ENCODE peak calls at places on chromosome 12, in eight cellular contexts. One of them, this sample, is unnamed. For H3K9me3, the result is how much of the 10 kb centered on the place peaks cover.

GRCh38 chr12:91098942-91099341 is 12.4 kb downstream of the LUM start:
- DNase-seq in thyroid gland: no peak
- DNase-seq in fibroblast of lung: peak
- DNase-seq in CD8-positive, alpha-beta memory T cell: no peak
- DNase-seq in lung: no peak
- DNase-seq in adipocyte: peak
- DNase-seq in cardiac muscle cell: peak
- DNase-seq in OCI-LY7: no peak
- DNase-seq in this sample: no peak

GRCh38 chr12:58148405-58148804 is 207.0 kb downstream of the ATP23 start:
- DNase-seq in fibroblast of lung: peak
- DNase-seq in adipocyte: peak
- DNase-seq in lung: no peak
- DNase-seq in OCI-LY7: no peak
- DNase-seq in CD8-positive, alpha-beta memory T cell: no peak
- DNase-seq in thyroid gland: no peak
- DNase-seq in cardiac muscle cell: peak
- DNase-seq in this sample: no peak

GRCh38 chr12:54795664-54796063 is 58.7 kb upstream of the MUCL1 start:
- DNase-seq in cardiac muscle cell: no peak
- DNase-seq in fibroblast of lung: no peak
- DNase-seq in CD8-positive, alpha-beta memory T cell: no peak
- DNase-seq in thyroid gland: no peak
- DNase-seq in OCI-LY7: no peak
- DNase-seq in lung: no peak
- DNase-seq in adipocyte: no peak
- DNase-seq in this sample: no peak

GRCh38 chr12:3644103-3644502 is 108.8 kb downstream of the CRACR2A start:
- DNase-seq in fibroblast of lung: no peak
- DNase-seq in cardiac muscle cell: no peak
- DNase-seq in thyroid gland: no peak
- DNase-seq in lung: no peak
- DNase-seq in OCI-LY7: no peak
- DNase-seq in adipocyte: no peak
- DNase-seq in CD8-positive, alpha-beta memory T cell: no peak
- DNase-seq in this sample: no peak

GRCh38 chr12:26631846-26632245 is 201.1 kb downstream of the ITPR2 start:
- DNase-seq in adipocyte: no peak
- DNase-seq in thyroid gland: no peak
- DNase-seq in fibroblast of lung: no peak
- DNase-seq in cardiac muscle cell: peak
- DNase-seq in CD8-positive, alpha-beta memory T cell: no peak
- DNase-seq in OCI-LY7: no peak
- DNase-seq in lung: no peak
- DNase-seq in this sample: no peak

GRCh38 chr12:64219135-64219534 is 3.0 kb downstream of the KICS2 start:
- DNase-seq in OCI-LY7: no peak
- DNase-seq in thyroid gland: no peak
- DNase-seq in CD8-positive, alpha-beta memory T cell: no peak
- DNase-seq in fibroblast of lung: no peak
- DNase-seq in cardiac muscle cell: no peak
- DNase-seq in lung: no peak
- DNase-seq in adipocyte: no peak
- DNase-seq in this sample: no peak

GRCh38 chr12:32983968-32984367 is 87.4 kb upstream of the PKP2 start:
- DNase-seq in OCI-LY7: no peak
- DNase-seq in adipocyte: no peak
- DNase-seq in fibroblast of lung: no peak
- DNase-seq in lung: no peak
- DNase-seq in thyroid gland: no peak
- DNase-seq in cardiac muscle cell: no peak
- DNase-seq in CD8-positive, alpha-beta memory T cell: no peak
- DNase-seq in this sample: no peak

GRCh38 chr12:40104461-40105264 is 1.2 kb downstream of the SLC2A13 start:
- DNase-seq in CD8-positive, alpha-beta memory T cell: no peak
- DNase-seq in OCI-LY7: peak
- DNase-seq in thyroid gland: no peak
- DNase-seq in lung: no peak
- DNase-seq in adipocyte: no peak
- DNase-seq in cardiac muscle cell: peak
- DNase-seq in fibroblast of lung: peak
- DNase-seq in this sample: no peak

GRCh38 chr12:75329918-75330826 is at the start of gene CAPS2:
- DNase-seq in OCI-LY7: peak
- DNase-seq in fibroblast of lung: peak
- DNase-seq in adipocyte: peak
- DNase-seq in lung: peak
- DNase-seq in cardiac muscle cell: peak
- DNase-seq in CD8-positive, alpha-beta memory T cell: peak
- DNase-seq in thyroid gland: peak
- DNase-seq in this sample: peak

GRCh38 chr12:106767954-106768501 is 6.5 kb upstream of the RIC8B start:
- DNase-seq in OCI-LY7: no peak
- DNase-seq in adipocyte: peak
- DNase-seq in thyroid gland: peak
- DNase-seq in CD8-positive, alpha-beta memory T cell: no peak
- DNase-seq in fibroblast of lung: peak
- DNase-seq in cardiac muscle cell: peak
- DNase-seq in lung: no peak
- DNase-seq in this sample: no peak

GRCh38 chr12:110269622-110270124 is 11.4 kb upstream of the ATP2A2 start:
- DNase-seq in cardiac muscle cell: peak
- DNase-seq in adipocyte: peak
- DNase-seq in OCI-LY7: no peak
- DNase-seq in fibroblast of lung: peak
- DNase-seq in CD8-positive, alpha-beta memory T cell: no peak
- DNase-seq in lung: no peak
- DNase-seq in thyroid gland: no peak
- DNase-seq in this sample: no peak

GRCh38 chr12:14384783-14385638 is 19.5 kb downstream of the ATF7IP start:
- DNase-seq in lung: peak
- DNase-seq in cardiac muscle cell: peak
- DNase-seq in OCI-LY7: peak
- DNase-seq in fibroblast of lung: peak
- DNase-seq in CD8-positive, alpha-beta memory T cell: no peak
- DNase-seq in thyroid gland: peak
- DNase-seq in adipocyte: peak
- DNase-seq in this sample: peak

GRCh38 chr12:9707864-9708808 is 24.8 kb downstream of the CLECL1 start:
- DNase-seq in CD8-positive, alpha-beta memory T cell: peak
- DNase-seq in cardiac muscle cell: peak
- DNase-seq in lung: peak
- DNase-seq in OCI-LY7: peak
- DNase-seq in thyroid gland: peak
- DNase-seq in adipocyte: peak
- DNase-seq in fibroblast of lung: peak
- DNase-seq in this sample: peak

GRCh38 chr12:93873561-93873960 is 196.4 kb downstream of the CRADD start:
- DNase-seq in fibroblast of lung: no peak
- DNase-seq in OCI-LY7: no peak
- DNase-seq in thyroid gland: no peak
- DNase-seq in lung: no peak
- DNase-seq in CD8-positive, alpha-beta memory T cell: no peak
- DNase-seq in adipocyte: no peak
- DNase-seq in cardiac muscle cell: no peak
- DNase-seq in this sample: no peak
- H3K9me3 ChIP-seq in fibroblast of lung: under half
- H3K9me3 ChIP-seq in OCI-LY7: under half
- H3K9me3 ChIP-seq in thyroid gland: under half
- H3K9me3 ChIP-seq in lung: under half
- H3K9me3 ChIP-seq in CD8-positive, alpha-beta memory T cell: under half
- H3K9me3 ChIP-seq in adipocyte: half or more
- H3K9me3 ChIP-seq in cardiac muscle cell: under half
- H3K9me3 ChIP-seq in this sample: under half

GRCh38 chr12:133206390-133206789 is 25.1 kb downstream of the ZNF268 start:
- DNase-seq in fibroblast of lung: no peak
- DNase-seq in thyroid gland: no peak
- DNase-seq in lung: no peak
- DNase-seq in cardiac muscle cell: no peak
- DNase-seq in adipocyte: no peak
- DNase-seq in CD8-positive, alpha-beta memory T cell: no peak
- DNase-seq in OCI-LY7: no peak
- DNase-seq in this sample: no peak

GRCh38 chr12:133201888-133202287 is 20.6 kb downstream of the ZNF268 start:
- DNase-seq in adipocyte: no peak
- DNase-seq in cardiac muscle cell: no peak
- DNase-seq in thyroid gland: no peak
- DNase-seq in OCI-LY7: no peak
- DNase-seq in lung: no peak
- DNase-seq in fibroblast of lung: no peak
- DNase-seq in CD8-positive, alpha-beta memory T cell: no peak
- DNase-seq in this sample: no peak

GRCh38 chr12:133204264-133204603 is 22.9 kb downstream of the ZNF268 start:
- DNase-seq in CD8-positive, alpha-beta memory T cell: no peak
- DNase-seq in fibroblast of lung: no peak
- DNase-seq in thyroid gland: no peak
- DNase-seq in OCI-LY7: no peak
- DNase-seq in adipocyte: no peak
- DNase-seq in lung: no peak
- DNase-seq in cardiac muscle cell: no peak
- DNase-seq in this sample: no peak

GRCh38 chr12:133203344-133204263 is 22.3 kb downstream of the ZNF268 start:
- DNase-seq in CD8-positive, alpha-beta memory T cell: no peak
- DNase-seq in fibroblast of lung: peak
- DNase-seq in thyroid gland: no peak
- DNase-seq in lung: no peak
- DNase-seq in OCI-LY7: peak
- DNase-seq in adipocyte: no peak
- DNase-seq in cardiac muscle cell: no peak
- DNase-seq in this sample: no peak

DNA sequence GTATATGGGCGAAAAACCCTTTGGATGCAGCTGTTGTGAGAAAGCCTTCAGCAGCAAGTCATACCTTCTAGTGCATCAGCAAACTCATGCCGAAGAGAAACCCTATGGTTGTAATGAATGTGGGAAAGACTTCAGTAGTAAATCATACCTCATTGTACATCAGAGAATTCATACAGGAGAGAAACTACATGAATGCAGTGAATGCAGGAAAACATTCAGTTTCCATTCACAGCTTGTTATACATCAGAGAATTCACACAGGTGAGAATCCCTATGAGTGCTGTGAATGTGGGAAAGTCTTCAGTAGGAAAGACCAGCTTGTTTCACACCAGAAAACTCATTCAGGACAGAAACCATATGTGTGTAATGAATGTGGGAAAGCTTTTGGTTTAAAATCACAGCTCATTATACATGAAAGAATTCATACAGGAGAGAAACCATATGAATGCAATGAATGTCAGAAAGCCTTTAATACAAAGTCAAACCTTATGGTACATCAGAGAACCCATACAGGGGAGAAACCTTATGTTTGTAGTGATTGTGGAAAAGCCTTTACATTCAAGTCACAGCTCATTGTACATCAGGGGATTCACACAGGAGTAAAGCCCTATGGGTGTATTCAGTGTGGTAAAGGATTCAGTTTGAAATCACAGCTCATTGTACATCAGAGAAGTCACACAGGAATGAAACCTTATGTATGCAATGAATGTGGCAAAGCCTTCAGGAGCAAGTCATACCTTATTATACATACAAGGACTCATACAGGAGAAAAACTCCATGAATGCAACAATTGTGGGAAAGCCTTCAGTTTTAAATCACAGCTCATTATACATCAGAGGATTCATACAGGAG is 21.4 kb downstream of the ZNF268 start:
- DNase-seq in adipocyte: no peak
- DNase-seq in cardiac muscle cell: no peak
- DNase-seq in CD8-positive, alpha-beta memory T cell: no peak
- DNase-seq in thyroid gland: no peak
- DNase-seq in OCI-LY7: peak
- DNase-seq in lung: no peak
- DNase-seq in fibroblast of lung: peak
- DNase-seq in this sample: no peak
- H3K9me3 ChIP-seq in adipocyte: half or more
- H3K9me3 ChIP-seq in cardiac muscle cell: under half
- H3K9me3 ChIP-seq in CD8-positive, alpha-beta memory T cell: half or more
- H3K9me3 ChIP-seq in thyroid gland: under half
- H3K9me3 ChIP-seq in OCI-LY7: half or more
- H3K9me3 ChIP-seq in lung: under half
- H3K9me3 ChIP-seq in fibroblast of lung: under half
- H3K9me3 ChIP-seq in this sample: half or more

DNA sequence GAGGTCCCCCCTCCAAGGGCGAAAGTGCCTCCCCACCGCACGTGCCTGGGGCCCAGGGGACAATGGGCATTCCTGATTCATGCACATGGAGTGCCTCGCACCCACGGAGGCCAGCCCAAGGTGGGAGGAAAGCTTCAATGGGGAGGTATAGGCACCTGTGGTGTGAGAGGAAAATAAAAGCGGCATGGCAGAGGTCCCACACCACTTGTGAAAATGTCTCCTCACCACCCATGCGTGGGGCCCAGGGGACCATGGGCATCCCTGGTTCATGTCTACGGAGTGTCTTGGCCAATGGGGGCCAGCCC is 384.7 kb downstream of the ALG10 start:
- DNase-seq in OCI-LY7: no peak
- DNase-seq in CD8-positive, alpha-beta memory T cell: peak
- DNase-seq in adipocyte: no peak
- DNase-seq in cardiac muscle cell: no peak
- DNase-seq in thyroid gland: no peak
- DNase-seq in fibroblast of lung: no peak
- DNase-seq in lung: peak
- DNase-seq in this sample: no peak
- H3K9me3 ChIP-seq in OCI-LY7: under half
- H3K9me3 ChIP-seq in CD8-positive, alpha-beta memory T cell: under half
- H3K9me3 ChIP-seq in adipocyte: half or more
- H3K9me3 ChIP-seq in cardiac muscle cell: under half
- H3K9me3 ChIP-seq in thyroid gland: under half
- H3K9me3 ChIP-seq in fibroblast of lung: under half
- H3K9me3 ChIP-seq in lung: half or more
- H3K9me3 ChIP-seq in this sample: under half

GRCh38 chr12:132286912-132287311 is 42.5 kb downstream of the GALNT9 start:
- DNase-seq in cardiac muscle cell: peak
- DNase-seq in OCI-LY7: no peak
- DNase-seq in fibroblast of lung: no peak
- DNase-seq in adipocyte: no peak
- DNase-seq in lung: no peak
- DNase-seq in CD8-positive, alpha-beta memory T cell: no peak
- DNase-seq in thyroid gland: no peak
- DNase-seq in this sample: no peak

GRCh38 chr12:132288516-132289188 is 40.7 kb downstream of the GALNT9 start:
- DNase-seq in adipocyte: no peak
- DNase-seq in cardiac muscle cell: no peak
- DNase-seq in thyroid gland: peak
- DNase-seq in lung: no peak
- DNase-seq in fibroblast of lung: no peak
- DNase-seq in CD8-positive, alpha-beta memory T cell: no peak
- DNase-seq in OCI-LY7: no peak
- DNase-seq in this sample: no peak

GRCh38 chr12:132285991-132286681 is 43.3 kb downstream of the GALNT9 start:
- DNase-seq in fibroblast of lung: peak
- DNase-seq in thyroid gland: peak
- DNase-seq in OCI-LY7: no peak
- DNase-seq in cardiac muscle cell: peak
- DNase-seq in lung: peak
- DNase-seq in adipocyte: peak
- DNase-seq in CD8-positive, alpha-beta memory T cell: no peak
- DNase-seq in this sample: no peak

GRCh38 chr12:132289356-132290202 is 39.8 kb downstream of the GALNT9 start:
- DNase-seq in lung: no peak
- DNase-seq in cardiac muscle cell: no peak
- DNase-seq in adipocyte: no peak
- DNase-seq in OCI-LY7: no peak
- DNase-seq in CD8-positive, alpha-beta memory T cell: no peak
- DNase-seq in thyroid gland: peak
- DNase-seq in fibroblast of lung: no peak
- DNase-seq in this sample: no peak

GRCh38 chr12:132287391-132288238 is 41.8 kb downstream of the GALNT9 start:
- DNase-seq in lung: no peak
- DNase-seq in fibroblast of lung: no peak
- DNase-seq in CD8-positive, alpha-beta memory T cell: no peak
- DNase-seq in thyroid gland: no peak
- DNase-seq in OCI-LY7: no peak
- DNase-seq in adipocyte: no peak
- DNase-seq in cardiac muscle cell: no peak
- DNase-seq in this sample: no peak
- H3K9me3 ChIP-seq in lung: under half
- H3K9me3 ChIP-seq in fibroblast of lung: under half
- H3K9me3 ChIP-seq in CD8-positive, alpha-beta memory T cell: under half
- H3K9me3 ChIP-seq in thyroid gland: under half
- H3K9me3 ChIP-seq in OCI-LY7: under half
- H3K9me3 ChIP-seq in adipocyte: under half
- H3K9me3 ChIP-seq in cardiac muscle cell: under half
- H3K9me3 ChIP-seq in this sample: under half